ENCODE peak calls at places on chromosomes 5 and 9, in nine cellular contexts. Y is HCT116, F is mucosa of descending colon, C is colonic mucosa, X is COR-L47, G is kidney tubule cell, S is NCI-H1105 treated with DMSO at 0.1 percent for 48 hours, I is head of caudate nucleus, N is SW480. T is an unnamed sample.
A peak's percentile ranks its signal among the peaks of the same experiment; 100 is the strongest.

GRCh38 chr5:170638051-170638450 is 134.2 kb downstream of the KCNIP1 start:
- DNase-seq in C (no peak), N (no peak), F (no peak), S (no peak), X (no peak), Y (no peak), I (no peak), G (no peak), T (no peak)

GRCh38 chr5:134003957-134004625 is 684 bp downstream of the VDAC1 start:
- DNase-seq in C (peak; percentile 67), S (no peak), X (peak; percentile 52), N (peak; percentile 64), I (peak; percentile 30), G (peak; percentile 56), F (peak; percentile 66), Y (no peak), T (no peak)

GRCh38 chr9:120723547-120723946 is 9.3 kb upstream of the MEGF9 start:
- DNase-seq in N (no peak), G (no peak), F (no peak), S (peak; percentile 72), X (peak; percentile 23), I (no peak), C (no peak), Y (no peak), T (no peak)

GRCh38 chr5:56088967-56089829 is 94.4 kb upstream of the IL6ST start:
- DNase-seq in S (no peak), N (peak; percentile 66), G (peak; percentile 78), X (no peak), C (no peak), F (no peak), Y (no peak), I (no peak), T (no peak)

GRCh38 chr9:34211395-34211794 is 32.6 kb downstream of the UBAP1 start:
- DNase-seq in F (no peak), Y (no peak), G (no peak), I (no peak), C (no peak), X (no peak), S (no peak), N (no peak), T (no peak)

GRCh38 chr5:88736494-88736893 is 146.5 kb downstream of the MEF2C start:
- DNase-seq in Y (no peak), G (peak; percentile 51), X (no peak), F (no peak), S (no peak), I (no peak), N (no peak), C (no peak), T (no peak)

GRCh38 chr9:36100532-36100931 is 36.0 kb upstream of the GLIPR2 start:
- DNase-seq in C (no peak), S (no peak), I (no peak), Y (no peak), F (no peak), G (peak; percentile 32), X (no peak), N (no peak), T (no peak)

GRCh38 chr9:73170185-73170957 is 18.7 kb downstream of the ANXA1 start:
- DNase-seq in S (no peak), N (no peak), Y (no peak), F (no peak), X (no peak), C (no peak), I (no peak), G (no peak), T (no peak)

GRCh38 chr5:91384671-91385430 is 1.7 kb upstream of the ARRDC3 start:
- DNase-seq in G (peak; percentile 92), F (peak; percentile 86), Y (peak; percentile 94), X (peak; percentile 92), C (peak; percentile 80), S (peak; percentile 85), I (no peak), N (peak; percentile 93), T (peak; percentile 12)

GRCh38 chr5:102523541-102524175 is 24.9 kb upstream of the SLCO6A1 start:
- DNase-seq in X (no peak), I (no peak), N (no peak), F (no peak), C (no peak), Y (no peak), G (no peak), S (no peak), T (no peak)

GRCh38 chr5:142408536-142409252 is 83.9 kb upstream of the SPRY4 start:
- DNase-seq in G (peak; percentile 16), N (no peak), X (no peak), I (no peak), C (no peak), Y (no peak), F (no peak), S (no peak), T (no peak)

GRCh38 chr5:54159153-54159836 is 151.1 kb downstream of the ARL15 start:
- DNase-seq in G (peak; percentile 51), I (no peak), X (no peak), S (no peak), Y (no peak), C (no peak), N (no peak), F (no peak), T (no peak)

GRCh38 chr5:28766565-28767158 is 1728.3 kb upstream of the CDH9 start:
- DNase-seq in S (peak; percentile 85), X (peak; percentile 76), G (peak; percentile 50), I (peak; percentile 5), N (peak; percentile 54), Y (peak; percentile 16), F (no peak), C (no peak), T (no peak)

GRCh38 chr5:1749346-1750124 is 50.1 kb downstream of the MRPL36 start:
- DNase-seq in S (no peak), N (no peak), I (no peak), G (no peak), X (no peak), F (no peak), C (no peak), Y (no peak), T (no peak)

GRCh38 chr5:23330726-23331125 is 176.7 kb upstream of the PRDM9 start:
- DNase-seq in N (no peak), S (no peak), C (no peak), X (no peak), Y (no peak), I (no peak), F (no peak), G (no peak), T (no peak)

GRCh38 chr5:155834271-155834975 is 492.5 kb upstream of the SGCD start:
- DNase-seq in N (no peak), G (no peak), C (no peak), F (no peak), X (no peak), S (no peak), I (no peak), Y (no peak), T (no peak)

GRCh38 chr9:115939065-115939765 is 214.4 kb upstream of the PAPPA start:
- DNase-seq in N (peak; percentile 16), C (no peak), S (no peak), I (no peak), G (peak; percentile 43), X (no peak), Y (no peak), F (no peak), T (no peak)

GRCh38 chr9:114469091-114469853 is 36.0 kb downstream of the WHRN start:
- DNase-seq in F (no peak), I (no peak), S (no peak), N (no peak), X (no peak), G (no peak), C (no peak), Y (no peak), T (no peak)

GRCh38 chr9:136255896-136256890 is 10.6 kb upstream of the QSOX2 start:
- DNase-seq in I (no peak), N (peak; percentile 46), Y (no peak), F (no peak), G (no peak), S (no peak), X (peak; percentile 26), C (no peak), T (no peak)